ENCODE peak calls at places on chromosomes 2 and 18, in seven cellular contexts. B, A, S, G, C, X and I are unnamed samples.

GRCh38 chr18:49846263-49846662 is 32.9 kb upstream of the ACAA2 start:
- DNase-seq in B (no peak), A (no peak), S (peak), G (no peak), C (no peak), X (no peak), I (no peak)

GRCh38 chr18:75730249-75730648 is 302.7 kb upstream of the SMIM21 start:
- DNase-seq in B (no peak), A (no peak), S (no peak), G (no peak), C (no peak), X (no peak), I (no peak)

GRCh38 chr2:203673933-203674332 is 32.5 kb upstream of the CD28 start:
- DNase-seq in B (no peak), A (no peak), S (no peak), G (no peak), C (no peak), X (no peak), I (peak)

GRCh38 chr2:211455225-211455841 is 898.9 kb downstream of the CPS1 start:
- DNase-seq in B (no peak), A (peak), S (peak), G (no peak), C (no peak), X (no peak), I (no peak)

GRCh38 chr2:240172071-240172895 is 31.8 kb upstream of the OTOS start:
- DNase-seq in B (no peak), A (no peak), S (no peak), G (no peak), C (no peak), X (no peak), I (no peak)

GRCh38 chr2:42569116-42569711 is 782 bp downstream of the MTA3 start:
- DNase-seq in B (no peak), A (no peak), S (peak), G (no peak), C (no peak), X (no peak), I (no peak)

GRCh38 chr2:63763336-63764056 is 78.2 kb upstream of the UGP2 start:
- DNase-seq in B (no peak), A (no peak), S (no peak), G (no peak), C (no peak), X (no peak), I (no peak)

GRCh38 chr2:69559696-69560482 is 83.7 kb downstream of the AAK1 start:
- DNase-seq in B (no peak), A (peak), S (peak), G (no peak), C (no peak), X (no peak), I (no peak)

GRCh38 chr2:189287982-189288494 is 108.5 kb upstream of the COL5A2 start:
- DNase-seq in B (no peak), A (no peak), S (peak), G (no peak), C (no peak), X (peak), I (no peak)

GRCh38 chr2:28693223-28693622 is 58.4 kb upstream of the PPP1CB start:
- DNase-seq in B (no peak), A (no peak), S (no peak), G (no peak), C (no peak), X (no peak), I (no peak)

GRCh38 chr2:41989503-41990180 is 58.2 kb upstream of the PKDCC start:
- DNase-seq in B (no peak), A (no peak), S (no peak), G (no peak), C (no peak), X (no peak), I (no peak)

GRCh38 chr2:172560721-172561120 is 4.8 kb downstream of the PDK1 start:
- DNase-seq in B (no peak), A (no peak), S (no peak), G (no peak), C (no peak), X (no peak), I (no peak)

GRCh38 chr2:177724398-177725287 is 332.1 kb downstream of the AGPS start:
- DNase-seq in B (peak), A (peak), S (peak), G (no peak), C (peak), X (peak), I (no peak)

GRCh38 chr2:196971574-196972279 is 45.2 kb upstream of the PGAP1 start:
- DNase-seq in B (no peak), A (no peak), S (no peak), G (no peak), C (no peak), X (no peak), I (no peak)

GRCh38 chr2:3480352-3481010 is 38.9 kb downstream of the ADI1 start:
- DNase-seq in B (no peak), A (no peak), S (no peak), G (no peak), C (no peak), X (no peak), I (no peak)

GRCh38 chr2:50492452-50492851 is 539.5 kb downstream of the NRXN1 start:
- DNase-seq in B (peak), A (peak), S (peak), G (no peak), C (no peak), X (peak), I (no peak)

GRCh38 chr18:11992096-11992785 is 10.9 kb downstream of the IMPA2 start:
- DNase-seq in B (no peak), A (no peak), S (no peak), G (no peak), C (no peak), X (no peak), I (no peak)

GRCh38 chr2:158817596-158817995 is 22.5 kb downstream of the DAPL1 start:
- DNase-seq in B (no peak), A (no peak), S (peak), G (no peak), C (no peak), X (no peak), I (no peak)

GRCh38 chr2:145599761-145600160 is 1079.8 kb upstream of the ZEB2 start:
- DNase-seq in B (no peak), A (no peak), S (no peak), G (no peak), C (no peak), X (no peak), I (no peak)

GRCh38 chr2:238720232-238720672 is 127.6 kb upstream of the TWIST2 start:
- DNase-seq in B (peak), A (peak), S (peak), G (peak), C (peak), X (no peak), I (no peak)

GRCh38 chr2:96837575-96837974 is 6.2 kb downstream of the ANKRD23 start:
- DNase-seq in B (no peak), A (no peak), S (no peak), G (no peak), C (no peak), X (no peak), I (no peak)

GRCh38 chr2:85181844-85182456 is 48.8 kb downstream of the TCF7L1 start:
- DNase-seq in B (no peak), A (no peak), S (no peak), G (no peak), C (no peak), X (no peak), I (no peak)

GRCh38 chr2:214881647-214882205 is 72.2 kb upstream of the BARD1 start:
- DNase-seq in B (no peak), A (no peak), S (peak), G (no peak), C (no peak), X (no peak), I (no peak)

GRCh38 chr2:9284521-9285297 is 78.1 kb downstream of the ASAP2 start:
- DNase-seq in B (no peak), A (no peak), S (no peak), G (no peak), C (no peak), X (no peak), I (no peak)